ENCODE peak calls at places on chromosomes 5 and 9, in five cellular contexts. One of them, this sample, is unnamed.

GRCh38 chr5:98927242-98927987 is 1.4 kb downstream of the CHD1 start:
- DNase-seq in OCI-LY7: peak
- DNase-seq in left ventricle myocardium inferior: peak
- DNase-seq in foreskin keratinocyte: no peak
- DNase-seq in body of pancreas: peak
- DNase-seq in this sample: peak

GRCh38 chr9:30970186-30970585 is 1414.3 kb upstream of the ACO1 start:
- DNase-seq in body of pancreas: no peak
- DNase-seq in left ventricle myocardium inferior: no peak
- DNase-seq in OCI-LY7: no peak
- DNase-seq in foreskin keratinocyte: no peak
- DNase-seq in this sample: no peak

GRCh38 chr5:77010281-77010680 is 19.9 kb upstream of the AGGF1 start:
- DNase-seq in left ventricle myocardium inferior: no peak
- DNase-seq in body of pancreas: no peak
- DNase-seq in foreskin keratinocyte: no peak
- DNase-seq in OCI-LY7: no peak
- DNase-seq in this sample: no peak

GRCh38 chr9:26756881-26757280 is 135.7 kb downstream of the CAAP1 start:
- DNase-seq in OCI-LY7: no peak
- DNase-seq in left ventricle myocardium inferior: no peak
- DNase-seq in body of pancreas: no peak
- DNase-seq in foreskin keratinocyte: no peak
- DNase-seq in this sample: no peak

GRCh38 chr5:120257358-120257971 is 206.6 kb upstream of the PRR16 start:
- DNase-seq in left ventricle myocardium inferior: no peak
- DNase-seq in OCI-LY7: no peak
- DNase-seq in body of pancreas: no peak
- DNase-seq in foreskin keratinocyte: no peak
- DNase-seq in this sample: no peak

GRCh38 chr9:3528466-3528865 is 2.7 kb upstream of the RFX3 start:
- DNase-seq in body of pancreas: no peak
- DNase-seq in foreskin keratinocyte: no peak
- DNase-seq in left ventricle myocardium inferior: no peak
- DNase-seq in OCI-LY7: peak
- DNase-seq in this sample: peak

GRCh38 chr9:81626511-81626910 is 62.8 kb downstream of the TLE1 start:
- DNase-seq in body of pancreas: no peak
- DNase-seq in left ventricle myocardium inferior: no peak
- DNase-seq in OCI-LY7: no peak
- DNase-seq in foreskin keratinocyte: peak
- DNase-seq in this sample: no peak

GRCh38 chr9:125749951-125750655 is 2.9 kb downstream of the PBX3 start:
- DNase-seq in left ventricle myocardium inferior: no peak
- DNase-seq in foreskin keratinocyte: no peak
- DNase-seq in OCI-LY7: no peak
- DNase-seq in body of pancreas: no peak
- DNase-seq in this sample: no peak

DNA sequence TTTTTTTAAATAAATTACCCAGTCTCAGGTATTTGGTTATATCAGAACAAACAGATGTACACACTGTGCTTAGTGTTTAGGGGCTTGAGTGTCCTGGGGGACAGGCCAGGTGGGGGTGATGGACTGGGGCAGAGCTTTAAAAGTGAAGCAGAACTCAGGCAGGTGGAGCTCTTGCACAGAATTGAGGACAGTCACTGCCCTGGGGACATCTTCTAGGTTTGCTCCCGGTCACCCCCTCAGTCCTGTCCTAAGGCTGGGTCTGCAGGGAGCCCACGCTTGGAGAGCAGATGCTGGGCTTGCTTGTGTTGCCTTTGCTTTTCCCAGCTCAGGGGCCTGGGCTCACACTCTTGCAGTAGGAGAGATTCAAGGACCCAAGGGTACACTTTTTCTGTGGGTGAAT is 10.8 kb downstream of the GADD45G start:
- DNase-seq in foreskin keratinocyte: no peak
- DNase-seq in body of pancreas: no peak
- DNase-seq in OCI-LY7: no peak
- DNase-seq in left ventricle myocardium inferior: no peak
- DNase-seq in this sample: no peak
- TF ChIP-seq CTCF in foreskin keratinocyte: no peak
- TF ChIP-seq CTCF in body of pancreas: no peak
- TF ChIP-seq CTCF in OCI-LY7: no peak
- TF ChIP-seq CTCF in left ventricle myocardium inferior: peak
- TF ChIP-seq CTCF in this sample: no peak

GRCh38 chr5:102341918-102342317 is 45.8 kb upstream of the SLCO4C1 start:
- DNase-seq in foreskin keratinocyte: no peak
- DNase-seq in body of pancreas: no peak
- DNase-seq in left ventricle myocardium inferior: no peak
- DNase-seq in OCI-LY7: no peak
- DNase-seq in this sample: no peak
- TF ChIP-seq CTCF in foreskin keratinocyte: no peak
- TF ChIP-seq CTCF in body of pancreas: no peak
- TF ChIP-seq CTCF in left ventricle myocardium inferior: no peak
- TF ChIP-seq CTCF in OCI-LY7: no peak
- TF ChIP-seq CTCF in this sample: no peak

DNA sequence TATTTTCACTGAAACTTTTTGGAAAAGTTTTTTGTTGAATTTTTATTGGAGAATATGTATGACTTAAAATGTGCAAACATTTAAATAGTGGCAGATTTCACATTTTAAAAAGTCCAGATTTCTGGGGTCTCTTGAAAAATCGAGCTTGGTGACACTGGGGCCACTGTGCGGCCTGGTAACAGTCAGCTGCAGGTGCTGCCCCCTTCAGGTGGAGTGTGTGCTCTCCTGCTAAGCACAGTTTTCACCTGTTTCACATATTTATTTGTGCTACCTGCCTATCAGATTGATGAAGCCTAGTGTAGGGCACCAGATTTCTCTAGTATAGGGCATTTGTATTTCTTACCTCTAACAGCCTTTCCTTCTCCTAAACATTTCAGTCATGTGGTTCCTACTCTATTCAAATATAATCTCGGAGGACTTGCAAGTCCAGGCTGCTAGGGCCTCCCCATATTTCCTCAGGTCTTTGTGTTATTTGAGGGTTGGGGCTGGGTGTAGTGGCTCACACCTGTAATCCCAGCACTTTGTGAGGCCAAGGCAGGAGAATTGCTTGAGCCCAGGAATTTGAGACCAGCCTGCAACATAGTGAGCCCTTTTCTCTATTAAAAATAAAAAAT is 95.8 kb upstream of the KLF9 start:
- DNase-seq in OCI-LY7: peak
- DNase-seq in body of pancreas: peak
- DNase-seq in foreskin keratinocyte: no peak
- DNase-seq in left ventricle myocardium inferior: peak
- DNase-seq in this sample: no peak
- TF ChIP-seq CTCF in OCI-LY7: peak
- TF ChIP-seq CTCF in body of pancreas: peak
- TF ChIP-seq CTCF in foreskin keratinocyte: peak
- TF ChIP-seq CTCF in left ventricle myocardium inferior: peak
- TF ChIP-seq CTCF in this sample: no peak

DNA sequence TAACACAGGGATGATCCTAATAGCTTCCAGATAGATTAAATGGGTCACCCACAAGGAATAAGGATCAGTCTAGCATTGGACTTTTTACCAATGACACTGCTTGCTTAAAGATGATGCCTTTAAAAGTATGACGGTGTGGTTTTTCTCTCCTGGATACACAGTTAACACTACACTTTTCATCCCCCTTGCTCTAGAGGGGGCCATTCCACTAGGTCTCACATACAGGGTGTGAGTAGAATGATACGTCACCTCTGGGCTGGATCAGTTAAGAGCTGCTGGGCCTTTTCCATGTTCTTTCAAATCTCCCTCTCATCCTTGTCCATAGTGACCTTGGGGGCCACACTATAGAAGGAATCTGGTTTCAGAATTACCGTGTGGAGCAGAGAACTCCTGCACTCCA is 140.6 kb downstream of the FSTL4 start:
- DNase-seq in foreskin keratinocyte: no peak
- DNase-seq in OCI-LY7: no peak
- DNase-seq in left ventricle myocardium inferior: no peak
- DNase-seq in body of pancreas: no peak
- DNase-seq in this sample: no peak
- TF ChIP-seq CTCF in foreskin keratinocyte: no peak
- TF ChIP-seq CTCF in OCI-LY7: no peak
- TF ChIP-seq CTCF in left ventricle myocardium inferior: no peak
- TF ChIP-seq CTCF in body of pancreas: no peak
- TF ChIP-seq CTCF in this sample: no peak

GRCh38 chr9:10232352-10232930 is 380.4 kb downstream of the PTPRD start:
- DNase-seq in foreskin keratinocyte: no peak
- DNase-seq in left ventricle myocardium inferior: no peak
- DNase-seq in body of pancreas: no peak
- DNase-seq in OCI-LY7: no peak
- DNase-seq in this sample: no peak
- TF ChIP-seq CTCF in foreskin keratinocyte: peak
- TF ChIP-seq CTCF in left ventricle myocardium inferior: peak
- TF ChIP-seq CTCF in body of pancreas: no peak
- TF ChIP-seq CTCF in OCI-LY7: peak
- TF ChIP-seq CTCF in this sample: no peak

GRCh38 chr9:114418053-114418452 is 30.3 kb upstream of the AKNA start:
- DNase-seq in body of pancreas: no peak
- DNase-seq in OCI-LY7: no peak
- DNase-seq in left ventricle myocardium inferior: no peak
- DNase-seq in foreskin keratinocyte: no peak
- DNase-seq in this sample: no peak

GRCh38 chr9:114416290-114416689 is 28.5 kb upstream of the AKNA start:
- DNase-seq in body of pancreas: no peak
- DNase-seq in OCI-LY7: no peak
- DNase-seq in left ventricle myocardium inferior: no peak
- DNase-seq in foreskin keratinocyte: no peak
- DNase-seq in this sample: no peak

GRCh38 chr9:114413909-114414308 is 26.1 kb upstream of the AKNA start:
- DNase-seq in body of pancreas: no peak
- DNase-seq in foreskin keratinocyte: no peak
- DNase-seq in OCI-LY7: no peak
- DNase-seq in left ventricle myocardium inferior: no peak
- DNase-seq in this sample: no peak

GRCh38 chr9:114419796-114420195 is 32.0 kb upstream of the AKNA start:
- DNase-seq in OCI-LY7: no peak
- DNase-seq in body of pancreas: no peak
- DNase-seq in left ventricle myocardium inferior: no peak
- DNase-seq in foreskin keratinocyte: no peak
- DNase-seq in this sample: no peak

GRCh38 chr9:114417511-114417910 is 29.7 kb upstream of the AKNA start:
- DNase-seq in foreskin keratinocyte: no peak
- DNase-seq in left ventricle myocardium inferior: no peak
- DNase-seq in body of pancreas: no peak
- DNase-seq in OCI-LY7: no peak
- DNase-seq in this sample: no peak
- TF ChIP-seq CTCF in foreskin keratinocyte: no peak
- TF ChIP-seq CTCF in left ventricle myocardium inferior: no peak
- TF ChIP-seq CTCF in body of pancreas: no peak
- TF ChIP-seq CTCF in OCI-LY7: peak
- TF ChIP-seq CTCF in this sample: no peak